ENCODE peak calls at places on chromosomes 2 and 18, in four cellular contexts. Z is neural progenitor cell, Q is left ventricle myocardium inferior, N is psoas muscle. S is an unnamed sample.

GRCh38 chr2:124867247-124867646 is 842.2 kb downstream of the CNTNAP5 start:
- DNase-seq in N (no peak), Z (no peak), Q (no peak), S (no peak)

GRCh38 chr2:105377871-105378270 is 21.0 kb downstream of the FHL2 start:
- DNase-seq in Z (no peak), N (no peak), Q (no peak), S (no peak)

GRCh38 chr2:73050011-73050617 is 21.4 kb downstream of the SFXN5 start:
- DNase-seq in Q (no peak), Z (peak), N (no peak), S (no peak)

GRCh38 chr2:178101321-178102079 is 10.7 kb upstream of the RBM45 start:
- DNase-seq in Q (no peak), Z (no peak), N (no peak), S (no peak)

GRCh38 chr2:213317929-213318328 is 33.7 kb downstream of the SPAG16 start:
- DNase-seq in Q (no peak), Z (no peak), N (no peak), S (no peak)

GRCh38 chr18:47729356-47729755 is 201.1 kb downstream of the SMAD2 start:
- DNase-seq in Q (no peak), Z (no peak), N (no peak), S (no peak)

GRCh38 chr2:37796481-37796880 is 125.0 kb upstream of the CDC42EP3 start:
- DNase-seq in N (no peak), Q (no peak), Z (no peak), S (no peak)

GRCh38 chr2:24334245-24334633 is 26.1 kb downstream of the ITSN2 start:
- DNase-seq in N (no peak), Z (no peak), Q (no peak), S (no peak)

GRCh38 chr2:191030521-191031154 is 16.7 kb upstream of the STAT1 start:
- DNase-seq in Z (peak), Q (no peak), N (no peak), S (no peak)

GRCh38 chr2:195047955-195048354 is 609.1 kb upstream of the SLC39A10 start:
- DNase-seq in Z (no peak), Q (no peak), N (no peak), S (no peak)

GRCh38 chr2:172783091-172783898 is 47.6 kb downstream of the RAPGEF4 start:
- DNase-seq in N (no peak), Z (peak), Q (no peak), S (no peak)

DNA sequence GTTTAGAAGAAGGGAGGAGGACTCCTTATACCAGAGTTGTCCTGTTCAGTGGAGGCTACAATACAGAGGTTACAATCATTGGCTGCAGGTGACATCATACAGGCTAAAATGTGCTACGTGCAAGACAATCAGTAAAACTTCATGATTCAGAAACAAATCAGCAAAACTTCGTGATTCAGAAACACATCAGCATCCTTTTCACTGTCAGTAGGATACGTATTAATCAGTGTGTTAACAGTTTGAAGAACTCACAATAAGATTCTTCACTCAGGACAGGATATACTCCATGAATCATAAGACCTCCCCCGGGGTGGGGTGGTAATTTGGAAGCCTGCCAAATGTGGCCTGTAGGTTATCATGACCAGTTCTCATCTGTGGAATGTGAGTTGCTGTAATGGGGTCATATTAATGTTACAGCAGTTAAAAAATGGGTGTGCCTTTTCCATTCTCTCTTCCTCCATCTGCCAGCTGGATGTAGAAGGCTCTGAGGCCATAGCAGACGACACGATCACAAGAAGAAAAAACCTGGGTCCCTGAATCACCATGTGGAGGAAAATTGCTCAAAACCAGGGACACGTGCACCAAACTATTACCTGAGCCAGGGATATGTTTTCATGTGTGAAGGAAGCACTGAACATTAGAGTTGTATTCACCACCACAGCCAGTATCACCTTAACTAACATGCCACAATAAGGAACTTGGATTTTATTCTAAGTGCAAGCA is 134.8 kb upstream of the CREB1 start:
- DNase-seq in Z (no peak), Q (no peak), N (no peak), S (no peak)
- H3K27ac ChIP-seq in Z (no peak), Q (no peak), N (no peak), S (no peak)

GRCh38 chr2:223083402-223084070 is 31.5 kb downstream of the KCNE4 start:
- DNase-seq in Q (no peak), Z (no peak), N (no peak), S (no peak)

GRCh38 chr2:223084873-223085272 is 32.9 kb downstream of the KCNE4 start:
- DNase-seq in Z (no peak), N (peak), Q (no peak), S (no peak)

GRCh38 chr2:223079925-223080324 is 27.9 kb downstream of the KCNE4 start:
- DNase-seq in Q (no peak), N (no peak), Z (no peak), S (no peak)

GRCh38 chr2:223082701-223083100 is 30.7 kb downstream of the KCNE4 start:
- DNase-seq in N (no peak), Q (no peak), Z (no peak), S (no peak)

GRCh38 chr2:223081789-223082188 is 29.8 kb downstream of the KCNE4 start:
- DNase-seq in Q (no peak), Z (no peak), N (no peak), S (no peak)
- TF ChIP-seq CTCF in Q (no peak), Z (no peak), N (no peak), S (no peak)

DNA sequence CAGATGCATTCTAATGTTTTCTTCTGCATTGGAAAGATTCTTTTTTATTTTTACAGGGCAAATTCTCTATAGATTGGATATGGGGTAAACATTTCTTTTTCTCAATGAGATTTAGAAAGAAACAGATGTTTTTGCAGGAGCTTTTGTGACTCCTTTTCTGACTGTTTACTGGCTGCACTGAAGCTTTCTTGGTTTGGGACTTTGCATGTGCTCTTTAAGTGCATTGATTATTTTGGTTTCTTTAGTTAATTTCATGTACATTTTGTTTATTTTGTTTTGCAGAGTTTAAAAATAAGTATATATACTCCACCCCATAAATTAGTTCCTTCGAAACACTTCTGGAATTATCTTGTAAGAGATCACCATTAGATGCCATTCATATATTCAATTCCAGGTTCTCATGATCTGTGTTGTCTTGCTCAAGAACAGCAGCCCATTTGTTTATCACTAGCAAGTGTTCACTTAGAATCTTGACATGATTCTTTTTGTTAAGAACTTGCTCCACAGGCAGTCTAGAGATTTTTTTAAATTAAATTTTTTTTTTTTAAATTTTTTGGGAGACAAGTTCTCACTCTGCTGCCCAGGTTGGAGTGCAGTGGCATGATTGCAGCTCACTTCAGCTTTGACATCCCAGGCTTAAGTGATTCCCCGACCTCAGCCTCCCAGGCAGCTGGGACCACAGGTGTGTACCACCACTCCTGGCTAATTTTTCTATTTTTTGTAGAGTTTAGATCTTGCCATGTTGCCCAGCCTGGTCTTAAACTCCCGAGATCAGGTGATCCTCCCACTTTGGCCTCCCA is 233.7 kb downstream of the MYCN start:
- DNase-seq in N (no peak), Q (no peak), Z (no peak), S (no peak)
- H3K27ac ChIP-seq in N (no peak), Q (no peak), Z (no peak), S (no peak)

DNA sequence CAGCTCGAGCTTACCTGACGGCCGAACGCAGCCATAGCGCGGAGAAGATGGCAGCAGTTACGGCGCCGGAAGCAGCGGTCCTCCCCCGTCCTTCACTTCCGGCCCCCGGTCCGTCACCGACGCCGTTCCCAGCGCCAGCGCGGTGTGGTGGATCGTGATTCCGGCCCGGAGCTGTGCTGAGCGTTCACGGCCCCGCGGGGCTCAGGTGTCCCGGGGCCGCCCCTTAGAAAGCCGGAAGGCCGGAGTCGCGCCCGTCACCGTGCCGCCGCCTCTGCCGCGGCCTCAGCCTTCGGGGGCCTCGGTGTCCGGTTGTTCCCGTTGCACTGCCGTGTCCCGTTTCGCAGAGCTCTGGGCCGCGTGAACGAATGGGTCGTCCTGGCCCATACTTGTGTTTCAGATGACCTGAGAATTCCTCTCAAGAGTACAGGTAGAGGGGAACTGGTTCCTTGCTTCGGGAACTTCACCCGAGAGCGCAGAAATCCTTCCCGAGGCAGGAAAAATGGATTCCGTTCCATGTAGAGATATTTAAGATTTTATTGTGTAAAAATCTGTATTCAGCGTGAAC is at the start of gene MTERF4:
- DNase-seq in Q (peak), Z (peak), N (peak), S (peak)
- TF ChIP-seq CTCF in Q (peak), Z (no peak), N (no peak), S (no peak)

S was measured in dorsolateral prefrontal cortex.